ENCODE peak calls at places on chromosomes 13 and 19, in eight cellular contexts. F, P, U, D, K, I, X and S are unnamed samples. For H3K4me1, the result is how much of the 10 kb centered on the place peaks cover.

GRCh38 chr13:70964124-70964523 is 855.9 kb upstream of the KLHL1 start:
- DNase-seq in F (no peak), P (no peak), U (no peak), D (no peak), K (no peak), I (no peak), X (no peak), S (peak)

GRCh38 chr13:113405481-113406300 is 41.8 kb upstream of the GRTP1 start:
- DNase-seq in F (no peak), P (no peak), U (no peak), D (no peak), K (no peak), I (no peak), X (no peak), S (peak)

GRCh38 chr19:45638930-45639729 is at the start of gene EML2:
- DNase-seq in F (no peak), P (peak), U (peak), D (peak), K (peak), I (peak), X (peak), S (peak)

GRCh38 chr19:46482645-46483044 is 11.3 kb upstream of the PNMA8A start:
- DNase-seq in F (no peak), P (no peak), U (peak), D (no peak), K (peak), I (no peak), X (no peak), S (no peak)

GRCh38 chr13:22050951-22051563 is 380.2 kb downstream of the FGF9 start:
- DNase-seq in F (no peak), P (no peak), U (no peak), D (no peak), K (no peak), I (no peak), X (no peak), S (no peak)

GRCh38 chr19:43724896-43725295 is 9.0 kb downstream of the IRGC start:
- DNase-seq in F (no peak), P (no peak), U (no peak), D (no peak), K (no peak), I (no peak), X (no peak), S (no peak)

GRCh38 chr13:99505814-99506269 is 4.6 kb downstream of the TM9SF2 start:
- DNase-seq in F (no peak), P (no peak), U (peak), D (no peak), K (peak), I (no peak), X (no peak), S (no peak)

GRCh38 chr13:113083402-113084061 is 22.1 kb upstream of the F7 start:
- DNase-seq in F (no peak), P (peak), U (peak), D (no peak), K (peak), I (no peak), X (peak), S (no peak)

GRCh38 chr13:74226791-74227475 is 92.7 kb upstream of the KLF12 start:
- DNase-seq in F (no peak), P (no peak), U (peak), D (no peak), K (peak), I (no peak), X (no peak), S (no peak)

GRCh38 chr19:16118489-16119033 is 6.9 kb downstream of the RAB8A start:
- DNase-seq in F (no peak), P (peak), U (no peak), D (no peak), K (no peak), I (no peak), X (peak), S (no peak)

GRCh38 chr13:67506407-67506806 is 276.3 kb upstream of the PCDH9 start:
- DNase-seq in F (no peak), P (no peak), U (no peak), D (no peak), K (no peak), I (no peak), X (no peak), S (no peak)

GRCh38 chr13:27372896-27373295 is 51.5 kb upstream of the GTF3A start:
- DNase-seq in F (no peak), P (no peak), U (peak), D (no peak), K (no peak), I (no peak), X (peak), S (peak)

GRCh38 chr13:82480415-82480814 is 1401.9 kb downstream of the SLITRK1 start:
- DNase-seq in F (no peak), P (no peak), U (no peak), D (no peak), K (no peak), I (no peak), X (no peak), S (no peak)

GRCh38 chr13:97234742-97235141 is 12.6 kb downstream of the MBNL2 start:
- DNase-seq in F (no peak), P (peak), U (no peak), D (no peak), K (no peak), I (no peak), X (peak), S (no peak)

GRCh38 chr19:47032171-47032811 is 12.7 kb downstream of the NPAS1 start:
- DNase-seq in F (no peak), P (peak), U (peak), D (peak), K (no peak), I (peak), X (peak), S (peak)

GRCh38 chr19:50723069-50723468 is at the start of gene CLEC11A:
- DNase-seq in F (no peak), P (peak), U (peak), D (peak), K (no peak), I (no peak), X (no peak), S (no peak)

GRCh38 chr13:20924758-20925394 is 22.3 kb upstream of the XPO4 start:
- DNase-seq in F (peak), P (peak), U (peak), D (peak), K (peak), I (peak), X (peak), S (peak)

GRCh38 chr13:26585136-26585535 is 27.7 kb downstream of the WASF3 start:
- DNase-seq in F (no peak), P (no peak), U (no peak), D (no peak), K (peak), I (no peak), X (no peak), S (no peak)

GRCh38 chr19:38252935-38253691 is 3.1 kb downstream of the PPP1R14A start:
- DNase-seq in F (no peak), P (peak), U (no peak), D (no peak), K (no peak), I (no peak), X (no peak), S (no peak)

GRCh38 chr13:65378943-65379519 is 1851.1 kb downstream of the PCDH9 start:
- DNase-seq in F (no peak), P (no peak), U (peak), D (no peak), K (peak), I (no peak), X (no peak), S (no peak)

GRCh38 chr19:42092350-42092749 is 16.4 kb downstream of the ZNF574 start:
- DNase-seq in F (no peak), P (no peak), U (peak), D (peak), K (no peak), I (no peak), X (no peak), S (no peak)

GRCh38 chr19:3556978-3557460 is 367 bp downstream of the MFSD12 start:
- DNase-seq in F (no peak), P (peak), U (peak), D (peak), K (peak), I (peak), X (peak), S (no peak)

GRCh38 chr19:3175761-3176714 is 2.5 kb upstream of the S1PR4 start:
- DNase-seq in F (peak), P (peak), U (no peak), D (no peak), K (peak), I (peak), X (peak), S (no peak)

GRCh38 chr19:40590464-40591265 is 10.5 kb upstream of the LTBP4 start:
- DNase-seq in F (no peak), P (peak), U (no peak), D (no peak), K (no peak), I (no peak), X (no peak), S (no peak)

GRCh38 chr19:55206664-55207500 is 2.4 kb downstream of the PTPRH start:
- DNase-seq in F (peak), P (peak), U (peak), D (peak), K (peak), I (no peak), X (peak), S (peak)

GRCh38 chr13:98672947-98673545 is 79.4 kb downstream of the SLC15A1 start:
- DNase-seq in F (no peak), P (peak), U (peak), D (peak), K (peak), I (peak), X (peak), S (peak)

GRCh38 chr13:98313023-98313937 is 136.2 kb upstream of the RNF113B start:
- DNase-seq in F (no peak), P (no peak), U (no peak), D (no peak), K (no peak), I (no peak), X (no peak), S (no peak)

GRCh38 chr19:40163541-40164129 is 27.6 kb upstream of the MAP3K10 start:
- DNase-seq in F (no peak), P (no peak), U (no peak), D (no peak), K (no peak), I (no peak), X (no peak), S (no peak)

DNA sequence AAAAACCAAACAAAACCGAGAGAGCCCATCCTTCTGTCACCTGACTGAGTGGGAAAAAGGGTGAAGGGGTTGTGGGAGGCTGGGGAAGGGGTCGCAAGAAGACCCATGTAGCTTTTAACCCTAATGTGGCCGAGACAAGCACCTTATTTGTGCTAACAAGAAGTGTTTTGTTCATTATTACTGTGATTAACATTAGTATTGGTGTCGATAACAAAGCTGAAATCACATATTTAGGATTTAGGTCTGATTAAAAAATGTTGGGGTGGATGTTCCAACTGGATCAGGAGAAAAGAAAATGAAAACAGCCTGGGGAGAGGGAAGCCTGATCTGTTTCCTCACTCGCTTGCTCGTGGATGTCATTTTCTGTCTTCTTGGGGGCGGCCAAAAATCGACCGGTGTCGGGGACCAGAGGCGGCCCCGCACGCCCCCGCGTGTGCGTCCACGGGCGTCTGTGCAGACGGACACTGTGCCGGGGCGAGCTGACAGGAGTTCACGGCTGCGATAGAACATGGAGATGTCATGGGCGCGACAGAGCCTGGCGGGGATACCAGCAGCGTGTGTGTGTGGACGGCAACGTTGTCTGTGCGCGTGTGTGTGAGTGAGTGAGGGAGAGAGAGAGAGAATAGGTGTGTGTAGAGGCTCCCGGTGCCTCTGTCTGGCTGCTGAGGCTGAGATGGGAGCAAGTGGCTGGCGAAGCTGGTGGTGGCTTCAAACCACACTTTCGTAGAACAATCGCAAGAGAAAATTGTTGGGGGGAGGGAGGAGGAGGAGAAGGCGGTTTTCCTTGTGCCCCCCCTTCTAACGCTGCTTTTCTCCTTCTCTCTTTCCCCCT is 29.1 kb downstream of the NFIX start:
- DNase-seq in F (no peak), P (no peak), U (peak), D (no peak), K (peak), I (no peak), X (no peak), S (no peak)
- H3K4me1 ChIP-seq in F (half or more), P (under half), U (under half), D (under half), K (under half), I (under half), X (half or more), S (under half)

DNA sequence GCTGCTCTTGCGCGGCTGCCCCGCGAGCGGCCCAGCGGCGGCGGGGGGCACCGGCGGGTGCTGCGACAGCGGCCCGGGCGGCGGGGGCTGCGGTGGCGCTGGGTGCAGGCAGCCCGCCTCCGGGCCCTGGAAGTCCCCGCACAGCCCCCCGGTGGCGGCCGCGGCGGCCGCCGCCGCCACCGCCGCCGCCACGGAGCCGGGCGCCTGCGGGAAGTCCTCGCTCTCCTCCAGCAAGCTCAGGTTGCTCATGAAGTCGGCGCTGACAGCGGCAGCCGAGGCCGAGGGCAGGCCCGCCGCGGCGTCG is 735 bp downstream of the FOXO1 start:
- DNase-seq in F (no peak), P (no peak), U (no peak), D (no peak), K (peak), I (peak), X (no peak), S (no peak)
- H3K4me1 ChIP-seq in F (under half), P (under half), U (under half), D (under half), K (under half), I (under half), X (under half), S (under half)

DNA sequence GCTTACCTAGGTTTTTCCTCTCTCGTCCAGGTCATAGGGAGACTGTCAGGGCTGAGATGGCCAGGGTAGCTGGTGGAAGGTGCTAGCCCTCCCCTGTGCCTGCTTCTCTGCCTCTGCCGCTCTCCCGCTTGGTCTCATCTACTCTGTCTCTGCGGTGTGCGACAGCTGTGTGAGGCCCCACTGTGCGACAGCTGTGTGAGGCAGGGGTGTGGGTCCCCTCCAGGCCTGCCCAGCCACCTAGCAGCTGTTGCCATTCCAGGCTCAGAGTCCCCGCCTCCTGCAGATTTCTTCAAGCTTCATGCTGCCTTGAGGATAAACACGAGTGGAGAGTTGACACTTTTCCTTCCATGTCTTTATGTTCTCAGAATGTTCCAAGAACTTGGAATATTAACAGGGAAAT is 53.0 kb downstream of the ARHGEF7 start:
- DNase-seq in F (no peak), P (no peak), U (no peak), D (no peak), K (no peak), I (no peak), X (no peak), S (no peak)
- H3K4me1 ChIP-seq in F (under half), P (under half), U (under half), D (under half), K (under half), I (under half), X (under half), S (under half)

DNA sequence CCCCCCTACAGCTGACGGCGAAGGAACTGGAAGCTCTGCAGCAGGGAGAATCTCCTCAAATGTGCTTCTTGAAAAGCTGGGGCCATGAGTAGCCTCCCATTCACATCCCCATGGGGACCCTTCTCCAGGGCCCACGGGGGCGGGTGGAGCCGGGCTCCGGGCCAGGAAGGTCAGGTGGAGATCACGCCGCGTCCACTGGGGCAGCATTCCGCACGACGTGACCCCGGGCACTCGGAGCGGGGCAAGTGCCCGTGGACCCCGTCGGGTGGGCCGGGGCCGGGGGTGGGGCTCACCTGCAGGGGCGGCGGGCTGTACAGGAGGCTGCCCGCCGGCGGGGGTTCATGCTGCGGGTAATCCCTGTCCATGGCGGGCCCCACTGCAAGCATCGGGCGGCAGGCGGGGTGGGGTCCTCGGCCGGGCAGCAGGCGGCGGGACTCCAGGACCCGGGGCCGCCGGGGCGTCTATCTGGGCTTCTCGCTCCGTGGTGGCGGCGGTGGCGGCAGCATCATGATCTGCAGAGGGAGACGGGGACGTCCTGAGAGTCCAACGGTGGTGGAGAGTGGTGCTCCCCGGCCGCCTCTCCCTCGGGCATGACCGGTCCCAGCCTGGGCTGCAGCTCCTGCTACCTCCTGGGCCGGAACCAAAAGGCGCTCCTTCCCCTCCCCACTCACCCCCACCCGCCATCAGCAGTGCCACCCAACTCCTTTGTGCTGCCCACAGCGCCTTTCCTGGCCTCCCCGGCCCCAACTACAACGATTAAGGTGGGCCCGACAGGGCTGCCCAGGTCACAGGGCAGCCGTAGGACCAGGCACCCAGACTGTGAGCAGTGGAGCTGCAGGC is 20.0 kb downstream of the SBNO2 start:
- DNase-seq in F (no peak), P (no peak), U (no peak), D (no peak), K (no peak), I (no peak), X (no peak), S (no peak)
- H3K4me1 ChIP-seq in F (under half), P (under half), U (under half), D (under half), K (under half), I (under half), X (half or more), S (under half)

GRCh38 chr13:40682449-40683240 is 16.2 kb upstream of the FOXO1 start:
- DNase-seq in F (no peak), P (no peak), U (peak), D (no peak), K (peak), I (no peak), X (no peak), S (no peak)

GRCh38 chr13:40677064-40677463 is 10.6 kb upstream of the FOXO1 start:
- DNase-seq in F (no peak), P (no peak), U (no peak), D (no peak), K (no peak), I (no peak), X (no peak), S (no peak)

GRCh38 chr13:40681341-40682051 is 15.1 kb upstream of the FOXO1 start:
- DNase-seq in F (no peak), P (no peak), U (peak), D (no peak), K (peak), I (no peak), X (peak), S (peak)

GRCh38 chr13:40680659-40681323 is 14.3 kb upstream of the FOXO1 start:
- DNase-seq in F (no peak), P (no peak), U (no peak), D (no peak), K (no peak), I (no peak), X (no peak), S (no peak)

GRCh38 chr13:40679586-40679985 is 13.1 kb upstream of the FOXO1 start:
- DNase-seq in F (no peak), P (no peak), U (no peak), D (no peak), K (no peak), I (no peak), X (no peak), S (no peak)
- H3K4me1 ChIP-seq in F (under half), P (under half), U (under half), D (under half), K (under half), I (under half), X (under half), S (under half)

GRCh38 chr13:48490241-48490640 is 42.6 kb downstream of the RCBTB2 start:
- DNase-seq in F (no peak), P (no peak), U (no peak), D (no peak), K (no peak), I (no peak), X (no peak), S (no peak)
- H3K4me1 ChIP-seq in F (under half), P (under half), U (under half), D (half or more), K (under half), I (under half), X (under half), S (under half)